ENCODE peak calls at places on chromosomes 12 and 14, in six cellular contexts. X is NCI-H1417; P is GM03348; H is activated CD8-positive, alpha-beta T cell treated with anti-CD3 and anti-CD28 coated beads, Interleukin-2, amount 10 ng/mL, durations not matched to agents 7 days and 5 days; Z is memory B cell; B is NCI-H524. A is an unnamed sample.

GRCh38 chr12:81758421-81759214 is 532 bp downstream of the PPFIA2 start:
- DNase-seq in X (peak), P (peak), H (peak), Z (no peak), B (peak), A (no peak)

GRCh38 chr14:104554088-104554607 is 25.4 kb upstream of the C14orf180 start:
- DNase-seq in X (no peak), P (no peak), H (no peak), Z (no peak), B (no peak), A (no peak)

GRCh38 chr14:58560208-58560607 is 77.6 kb upstream of the DACT1 start:
- DNase-seq in X (no peak), P (no peak), H (no peak), Z (no peak), B (no peak), A (no peak)

GRCh38 chr14:79036506-79036905 is 866.3 kb downstream of the NRXN3 start:
- DNase-seq in X (no peak), P (no peak), H (no peak), Z (no peak), B (no peak), A (no peak)

GRCh38 chr12:102675672-102676071 is 195.3 kb upstream of the IGF1 start:
- DNase-seq in X (no peak), P (no peak), H (no peak), Z (no peak), B (no peak), A (no peak)

GRCh38 chr12:53414756-53415417 is 8.8 kb upstream of the AMHR2 start:
- DNase-seq in X (no peak), P (no peak), H (no peak), Z (no peak), B (no peak), A (no peak)

GRCh38 chr12:78179346-78179745 is 348.7 kb downstream of the NAV3 start:
- DNase-seq in X (no peak), P (no peak), H (no peak), Z (no peak), B (peak), A (no peak)

GRCh38 chr14:80930836-80931389 is 10.6 kb downstream of the CEP128 start:
- DNase-seq in X (no peak), P (peak), H (peak), Z (no peak), B (no peak), A (peak)